ENCODE peak calls at places on chromosomes 16 and 17, in six cellular contexts. H, K, P, G, O and V are unnamed samples.

GRCh38 chr16:75248142-75248535 is 3.3 kb downstream of the BCAR1 start:
- DNase-seq in O (no peak), G (no peak), H (no peak), P (no peak), K (no peak), V (no peak)

GRCh38 chr17:62692721-62693431 is 65.4 kb downstream of the MRC2 start:
- DNase-seq in G (no peak), O (no peak), H (peak; percentile 56), K (no peak), P (no peak), V (no peak)

GRCh38 chr16:82220541-82220940 is 50.5 kb upstream of the MPHOSPH6 start:
- DNase-seq in P (no peak), K (no peak), G (no peak), H (no peak), O (no peak), V (no peak)

GRCh38 chr17:6456321-6456720 is 12.1 kb downstream of the PIMREG start:
- DNase-seq in K (no peak), P (no peak), H (no peak), G (no peak), O (no peak), V (no peak)

GRCh38 chr16:4330277-4330882 is 14.5 kb downstream of the GLIS2 start:
- DNase-seq in H (peak; percentile 83), O (peak; percentile 54), P (peak; percentile 61), G (no peak), K (no peak), V (peak; percentile 80)

GRCh38 chr17:60321336-60322055 is 70.4 kb downstream of the USP32 start:
- DNase-seq in G (no peak), P (no peak), K (no peak), H (no peak), O (no peak), V (no peak)

GRCh38 chr16:66278604-66279262 is 87.8 kb upstream of the CDH5 start:
- DNase-seq in P (no peak), K (no peak), O (no peak), H (no peak), G (no peak), V (no peak)

GRCh38 chr17:75096082-75096625 is 8.4 kb downstream of the SLC16A5 start:
- DNase-seq in O (no peak), P (no peak), H (no peak), G (peak; percentile 22), K (no peak), V (peak; percentile 60)

GRCh38 chr16:5019775-5020174 is 14.0 kb downstream of the NAGPA start:
- DNase-seq in O (no peak), K (no peak), H (no peak), G (no peak), P (no peak), V (no peak)

GRCh38 chr17:2418572-2418971 is 17.7 kb upstream of the MNT start:
- DNase-seq in P (no peak), O (no peak), G (no peak), H (no peak), K (no peak), V (no peak)

GRCh38 chr16:645852-646678 is 3.1 kb upstream of the WDR90 start:
- DNase-seq in O (no peak), K (no peak), G (no peak), P (no peak), H (no peak), V (no peak)

GRCh38 chr17:50260501-50260911 is 13.8 kb upstream of the TMEM92 start:
- DNase-seq in O (no peak), P (no peak), K (no peak), G (no peak), H (no peak), V (no peak)

GRCh38 chr17:37037590-37038155 is 88.9 kb downstream of the AATF start:
- DNase-seq in H (no peak), O (no peak), K (no peak), P (no peak), G (no peak), V (no peak)

GRCh38 chr16:12229759-12230594 is 253.4 kb downstream of the SNX29 start:
- DNase-seq in P (no peak), H (no peak), K (no peak), G (peak; percentile 40), O (no peak), V (no peak)

GRCh38 chr17:28196637-28197036 is 122.4 kb upstream of the TMEM97 start:
- DNase-seq in K (no peak), P (no peak), H (no peak), O (no peak), G (no peak), V (no peak)

GRCh38 chr16:68396481-68396880 is 51.8 kb downstream of the SMPD3 start:
- DNase-seq in H (peak; percentile 34), O (peak; percentile 17), K (no peak), G (peak; percentile 51), P (peak; percentile 53), V (no peak)

GRCh38 chr17:3609689-3610088 is 478 bp upstream of the TRPV1 start:
- DNase-seq in G (no peak), P (no peak), O (no peak), H (no peak), K (no peak), V (no peak)

GRCh38 chr17:1754430-1755112 is 7.3 kb upstream of the SERPINF1 start:
- DNase-seq in P (no peak), H (no peak), K (no peak), O (no peak), G (no peak), V (no peak)

GRCh38 chr17:35345926-35346771 is 27.3 kb downstream of the SLFN11 start:
- DNase-seq in G (no peak), H (peak; percentile 4), P (peak; percentile 27), K (peak; percentile 23), O (peak; percentile 7), V (peak; percentile 75)

GRCh38 chr16:85130707-85131028 is 18.4 kb upstream of the CIBAR2 start:
- DNase-seq in H (no peak), O (no peak), P (no peak), G (no peak), K (no peak), V (no peak)

GRCh38 chr17:69434164-69434579 is 19.7 kb downstream of the MAP2K6 start:
- DNase-seq in O (no peak), P (no peak), G (no peak), K (no peak), H (peak; percentile 77), V (peak; percentile 28)

GRCh38 chr16:12688972-12689850 is 114.5 kb downstream of the CPPED1 start:
- DNase-seq in H (no peak), K (no peak), P (peak; percentile 31), G (no peak), O (no peak), V (no peak)

GRCh38 chr16:69741951-69742904 is 12.5 kb downstream of the NOB1 start:
- DNase-seq in G (no peak), O (no peak), P (no peak), K (no peak), H (peak; percentile 5), V (peak; percentile 76)

GRCh38 chr17:13862341-13862740 is 207.0 kb upstream of the COX10 start:
- DNase-seq in P (no peak), G (no peak), O (no peak), H (no peak), K (no peak), V (no peak)

GRCh38 chr17:78957076-78957475 is 22.6 kb downstream of the LGALS3BP start:
- DNase-seq in K (no peak), P (no peak), G (no peak), H (no peak), O (no peak), V (no peak)

GRCh38 chr16:59601452-59601851 is 867.3 kb upstream of the GOT2 start:
- DNase-seq in O (no peak), K (no peak), G (no peak), P (no peak), H (no peak), V (no peak)

GRCh38 chr17:37608369-37609169 is 649 bp downstream of the SYNRG start:
- DNase-seq in O (no peak), H (peak; percentile 85), P (peak; percentile 33), G (peak; percentile 50), K (peak; percentile 15), V (peak; percentile 29)

GRCh38 chr16:85068746-85069145 is 41.2 kb downstream of the KIAA0513 start:
- DNase-seq in H (no peak), G (no peak), P (no peak), O (no peak), K (no peak), V (no peak)

GRCh38 chr16:72219282-72219681 is 47.3 kb upstream of the PMFBP1 start:
- DNase-seq in P (no peak), O (no peak), K (no peak), H (no peak), G (no peak), V (no peak)

GRCh38 chr17:79235808-79236207 is 161.2 kb downstream of the ENGASE start:
- DNase-seq in K (no peak), O (no peak), G (no peak), P (no peak), H (no peak), V (no peak)